ENCODE peak calls at places on chromosomes 16 and 17, in eight cellular contexts. E is keratinocyte, O is astrocyte, Y is H1, A is fibroblast of lung, T is MM.1S, X is GM23248, F is PC-9. R is an unnamed sample.

GRCh38 chr16:67926181-67926742 is 5.4 kb downstream of the CTRL start:
- DNase-seq in E (no peak), O (no peak), Y (no peak), A (no peak), T (no peak), X (no peak), F (no peak), R (peak; percentile 96)

GRCh38 chr17:8707591-8708453 is 36.8 kb downstream of the CCDC42 start:
- DNase-seq in E (no peak), O (no peak), Y (no peak), A (no peak), T (no peak), X (peak; percentile 20), F (no peak), R (peak; percentile 62)

GRCh38 chr16:49280022-49280741 is 1.5 kb downstream of the CBLN1 start:
- DNase-seq in E (no peak), O (no peak), Y (no peak), A (no peak), T (peak; percentile 26), X (peak; percentile 22), F (no peak), R (peak; percentile 89)

GRCh38 chr17:65954148-65954449 is 237.8 kb downstream of the CEP112 start:
- DNase-seq in E (no peak), O (no peak), Y (no peak), A (no peak), T (no peak), X (no peak), F (no peak), R (no peak)

GRCh38 chr17:4810696-4811289 is 3.8 kb downstream of the PLD2 start:
- DNase-seq in E (no peak), O (no peak), Y (no peak), A (no peak), T (no peak), X (no peak), F (no peak), R (peak; percentile 49)

GRCh38 chr17:39195568-39196160 is 1.8 kb downstream of the CACNB1 start:
- DNase-seq in E (no peak), O (peak; percentile 41), Y (no peak), A (peak; percentile 59), T (peak; percentile 87), X (peak; percentile 50), F (peak; percentile 54), R (peak; percentile 86)

GRCh38 chr17:82808006-82808405 is 31.8 kb downstream of the ZNF750 start:
- DNase-seq in E (no peak), O (no peak), Y (no peak), A (no peak), T (no peak), X (no peak), F (no peak), R (peak; percentile 74)

GRCh38 chr16:29809850-29810698 is 1.9 kb upstream of the PRRT2 start:
- DNase-seq in E (no peak), O (no peak), Y (no peak), A (no peak), T (no peak), X (peak; percentile 54), F (no peak), R (peak; percentile 95)

GRCh38 chr17:6544770-6545169 is 11.6 kb downstream of the PITPNM3 start:
- DNase-seq in E (no peak), O (no peak), Y (no peak), A (no peak), T (no peak), X (no peak), F (no peak), R (no peak)

GRCh38 chr17:68457539-68458259 is 403 bp upstream of the WIPI1 start:
- DNase-seq in E (no peak), O (peak; percentile 93), Y (peak; percentile 97), A (peak; percentile 97), T (peak; percentile 99), X (peak; percentile 99), F (peak; percentile 99), R (peak; percentile 98)

DNA sequence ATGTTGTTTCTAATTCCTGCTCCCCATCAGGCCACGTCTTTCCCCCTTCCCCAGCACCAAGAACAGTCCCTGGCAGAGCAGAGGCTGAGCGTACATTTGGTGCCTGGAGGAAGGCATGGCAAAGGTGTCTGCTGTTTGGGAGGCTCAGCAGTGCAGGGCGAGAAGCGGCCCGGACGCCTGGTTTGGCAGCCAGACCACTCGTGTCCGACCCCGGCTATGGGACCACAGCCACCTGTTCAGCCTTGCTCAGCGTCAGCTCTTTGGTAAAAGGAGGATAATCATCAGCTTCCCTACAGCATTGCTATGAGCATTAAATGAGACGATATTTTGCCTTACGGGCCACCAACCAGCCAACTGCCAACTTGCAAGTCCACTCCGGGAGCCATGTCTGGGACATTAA is 106.7 kb upstream of the CREBBP start:
- DNase-seq in E (no peak), O (no peak), Y (no peak), A (no peak), T (no peak), X (no peak), F (no peak), R (no peak)
- H2AFZ ChIP-seq in E (no peak overlapping the region), O (no peak overlapping the region), Y (no peak overlapping the region), A (no peak overlapping the region), T (no peak overlapping the region), X (no peak overlapping the region), F (no peak overlapping the region), R (no peak overlapping the region)

GRCh38 chr16:4139968-4140367 is 23.7 kb upstream of the ADCY9 start:
- DNase-seq in E (no peak), O (no peak), Y (no peak), A (no peak), T (no peak), X (no peak), F (no peak), R (no peak)
- H2AFZ ChIP-seq in E (peak overlapping the region; percentile 0), O (no peak overlapping the region), Y (no peak overlapping the region), A (no peak overlapping the region), T (no peak overlapping the region), X (no peak overlapping the region), F (no peak overlapping the region), R (no peak overlapping the region)

DNA sequence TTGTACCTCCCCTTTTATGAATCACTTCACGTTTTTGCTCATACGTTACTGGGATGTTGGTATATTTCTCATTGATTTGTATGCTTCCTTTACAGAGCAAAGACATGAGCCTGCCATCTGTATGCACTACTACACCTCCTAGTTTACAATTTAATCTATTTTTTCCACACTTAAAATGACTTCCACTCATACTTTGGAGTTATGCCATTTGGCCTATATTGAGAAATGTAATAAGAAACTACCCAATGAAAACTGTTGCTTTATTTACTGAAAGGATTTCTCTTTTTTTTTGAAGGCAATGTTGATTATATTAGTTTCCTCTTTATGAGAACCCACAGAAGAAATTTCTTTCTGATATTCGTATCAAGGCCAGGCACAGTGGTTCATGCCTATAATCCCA is 43.1 kb downstream of the DUSP14 start:
- DNase-seq in E (no peak), O (no peak), Y (no peak), A (no peak), T (no peak), X (peak; percentile 13), F (no peak), R (no peak)
- H2AFZ ChIP-seq in E (no peak overlapping the region), O (no peak overlapping the region), Y (no peak overlapping the region), A (no peak overlapping the region), T (no peak overlapping the region), X (no peak overlapping the region), F (no peak overlapping the region), R (no peak overlapping the region)

GRCh38 chr17:50094243-50094752 is 853 bp upstream of the PDK2 start:
- DNase-seq in E (no peak), O (peak; percentile 60), Y (peak; percentile 34), A (peak; percentile 74), T (peak; percentile 85), X (peak; percentile 91), F (peak; percentile 87), R (peak; percentile 96)
- H2AFZ ChIP-seq in E (no peak overlapping the region), O (peak overlapping the region; percentile 64), Y (peak overlapping the region; percentile 15), A (peak overlapping the region; percentile 80), T (peak overlapping the region; percentile 99), X (peak overlapping the region; percentile 86), F (peak overlapping the region; percentile 64), R (peak overlapping the region; percentile 93)

DNA sequence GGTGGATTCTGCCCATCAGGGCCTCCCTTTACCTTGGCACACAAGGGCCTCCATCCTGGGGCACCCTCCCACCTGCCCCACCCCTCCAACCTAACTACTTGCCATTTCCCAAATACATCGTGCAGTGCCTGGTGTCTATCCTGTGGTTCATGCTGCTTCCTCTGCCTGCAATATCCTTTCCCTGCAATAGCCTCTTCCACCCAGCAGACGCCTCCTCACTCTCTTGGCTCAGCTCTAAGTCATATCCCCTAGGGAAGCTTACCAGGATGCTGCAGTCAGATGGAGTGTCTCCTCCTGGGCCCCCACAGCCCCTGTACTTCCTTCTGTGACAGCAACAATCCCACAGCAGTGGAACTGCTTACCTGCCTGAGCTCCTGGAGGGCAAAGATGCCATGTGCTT is 36.7 kb downstream of the CCDC182 start:
- DNase-seq in E (no peak), O (no peak), Y (no peak), A (no peak), T (no peak), X (peak; percentile 39), F (no peak), R (no peak)
- H2AFZ ChIP-seq in E (no peak overlapping the region), O (no peak overlapping the region), Y (peak overlapping the region; percentile 70), A (no peak overlapping the region), T (no peak overlapping the region), X (no peak overlapping the region), F (no peak overlapping the region), R (no peak overlapping the region)

DNA sequence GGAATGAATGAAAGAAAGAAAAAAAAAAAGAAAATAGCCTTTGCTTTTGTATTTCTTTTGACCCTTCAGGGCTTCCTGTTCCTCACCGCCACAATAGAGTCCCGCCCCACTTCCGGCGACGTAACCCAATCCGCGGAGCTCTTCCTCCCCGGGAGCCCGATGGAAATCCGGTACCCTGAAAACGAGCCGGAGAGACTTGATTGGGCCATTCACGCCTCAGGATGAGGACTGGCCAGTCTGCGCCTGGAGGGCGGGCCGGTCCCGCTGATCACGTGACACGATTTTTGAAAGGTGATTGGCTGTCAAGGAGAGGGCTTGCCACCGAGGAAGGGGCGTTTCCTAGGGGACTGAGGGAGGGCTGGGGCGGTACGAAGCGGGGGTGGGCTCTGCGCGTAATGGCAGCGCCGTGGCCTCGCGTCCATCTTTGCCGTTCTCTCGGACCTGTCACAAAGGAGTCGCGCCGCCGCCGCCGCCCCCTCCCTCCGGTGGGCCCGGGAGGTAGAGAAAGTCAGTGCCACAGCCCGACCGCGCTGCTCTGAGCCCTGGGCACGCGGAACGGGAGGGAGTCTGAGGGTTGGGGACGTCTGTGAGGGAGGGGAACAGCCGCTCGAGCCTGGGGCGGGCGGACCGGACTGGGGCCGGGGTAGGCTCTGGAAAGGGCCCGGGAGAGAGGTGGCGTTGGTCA is at the start of the genes PSME3IP1 and RSPRY1:
- DNase-seq in E (peak; percentile 98), O (peak; percentile 98), Y (peak; percentile 99), A (peak; percentile 99), T (peak; percentile 99), X (peak; percentile 99), F (peak; percentile 99), R (peak; percentile 98)
- H2AFZ ChIP-seq in E (peak within 1 kb of the TSS; percentile 89), O (peak within 1 kb of the TSS; percentile 90), Y (peak within 1 kb of the TSS; percentile 19), A (peak within 1 kb of the TSS; percentile 64), T (peak within 1 kb of the TSS; percentile 75), X (peak within 1 kb of the TSS; percentile 92), F (peak within 1 kb of the TSS; percentile 89), R (peak within 1 kb of the TSS; percentile 90)

GRCh38 chr17:333626-334396 is 18.8 kb downstream of the RPH3AL start:
- DNase-seq in E (no peak), O (peak; percentile 39), Y (no peak), A (peak; percentile 54), T (no peak), X (no peak), F (no peak), R (peak; percentile 98)
- H2AFZ ChIP-seq in E (no peak overlapping the region), O (peak overlapping the region; percentile 39), Y (peak overlapping the region; percentile 27), A (no peak overlapping the region), T (no peak overlapping the region), X (no peak overlapping the region), F (no peak overlapping the region), R (peak overlapping the region; percentile 92)

GRCh38 chr16:85800321-85800669 is 800 bp downstream of the COX4I1 start:
- DNase-seq in E (no peak), O (peak; percentile 15), Y (no peak), A (no peak), T (no peak), X (peak; percentile 77), F (no peak), R (peak; percentile 89)
- H2AFZ ChIP-seq in E (no peak overlapping the region), O (peak overlapping the region; percentile 70), Y (no peak overlapping the region), A (no peak overlapping the region), T (no peak overlapping the region), X (peak overlapping the region; percentile 83), F (peak overlapping the region; percentile 94), R (peak overlapping the region; percentile 70)